ENCODE peak calls at places on chromosomes 1 and 21, in four cellular contexts. W, D, H and G are unnamed samples.

GRCh38 chr1:23559136-23559984 is at the start of gene ID3:
- DNase-seq in H (peak), W (peak), D (peak), G (peak)

GRCh38 chr1:232012773-232013386 is 386.3 kb downstream of the DISC1 start:
- DNase-seq in D (no peak), W (no peak), H (no peak), G (no peak)

GRCh38 chr1:169550294-169550693 is 36.0 kb downstream of the F5 start:
- DNase-seq in H (peak), W (peak), D (peak), G (no peak)

GRCh38 chr1:234941711-234942320 is 186.8 kb downstream of the TOMM20 start:
- DNase-seq in H (no peak), W (no peak), D (no peak), G (no peak)

GRCh38 chr1:72241397-72241796 is 40.9 kb downstream of the NEGR1 start:
- DNase-seq in D (peak), W (no peak), H (no peak), G (no peak)

GRCh38 chr1:154669464-154670282 is 61.7 kb upstream of the ADAR start:
- DNase-seq in D (peak), H (peak), W (peak), G (peak)

GRCh38 chr1:154812911-154813816 is 56.9 kb downstream of the KCNN3 start:
- DNase-seq in D (no peak), H (peak), W (no peak), G (no peak)

GRCh38 chr1:234840843-234841242 is 230.9 kb upstream of the IRF2BP2 start:
- DNase-seq in D (no peak), W (no peak), H (no peak), G (no peak)

GRCh38 chr1:37298769-37299168 is 175.6 kb upstream of the ZC3H12A start:
- DNase-seq in D (no peak), H (no peak), W (no peak), G (no peak)

GRCh38 chr1:161869291-161869690 is 103.2 kb downstream of the ATF6 start:
- DNase-seq in D (peak), W (no peak), H (no peak), G (no peak)

GRCh38 chr1:173508541-173508940 is 31.4 kb downstream of the PRDX6 start:
- DNase-seq in W (no peak), H (no peak), D (no peak), G (no peak)

GRCh38 chr1:25711555-25712298 is 88.3 kb upstream of the SELENON start:
- DNase-seq in D (no peak), W (no peak), H (peak), G (no peak)

GRCh38 chr1:21260405-21261129 is 29.7 kb downstream of the ECE1 start:
- DNase-seq in H (no peak), W (no peak), D (no peak), G (no peak)
- TF ChIP-seq TARDBP in H (no peak), W (no peak), D (no peak), G (no peak)

GRCh38 chr1:5810553-5811270 is 181.5 kb downstream of the NPHP4 start:
- DNase-seq in D (no peak), H (no peak), W (no peak), G (no peak)
- TF ChIP-seq TARDBP in D (no peak), H (no peak), W (no peak), G (no peak)

DNA sequence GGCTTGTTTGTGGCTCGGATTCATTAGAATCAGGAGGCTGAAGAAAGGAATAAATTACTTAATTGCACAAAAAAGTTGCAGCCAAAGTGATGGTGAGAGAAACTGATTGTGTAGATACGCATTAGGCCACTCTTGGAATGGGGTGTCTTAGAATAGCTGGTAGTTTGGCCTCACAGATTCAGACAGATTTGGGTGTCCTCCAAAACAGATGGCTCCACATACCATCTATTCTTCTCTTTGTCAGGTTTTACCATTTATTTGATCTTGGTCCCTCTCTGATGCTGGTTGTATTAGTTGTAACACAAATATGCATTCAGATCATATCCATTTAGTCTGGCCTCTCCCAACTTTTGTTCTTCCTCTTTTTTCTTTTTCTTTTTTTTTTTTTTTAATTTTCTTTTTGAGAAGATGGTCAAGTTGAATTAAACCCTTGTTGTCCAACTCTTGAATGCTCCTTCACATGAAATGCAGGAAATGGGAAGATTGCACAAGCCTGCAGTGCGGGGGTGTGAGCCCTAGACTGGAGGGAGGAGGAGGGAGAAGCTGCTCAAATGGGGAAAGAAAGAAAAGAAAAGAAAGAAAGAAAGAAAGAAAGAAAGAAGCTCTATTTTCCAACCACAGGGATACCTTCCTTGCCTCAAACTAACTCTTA is 275.8 kb downstream of the RPS6KC1 start:
- DNase-seq in D (no peak), H (no peak), W (no peak), G (no peak)
- TF ChIP-seq TARDBP in D (no peak), H (no peak), W (no peak), G (no peak)

DNA sequence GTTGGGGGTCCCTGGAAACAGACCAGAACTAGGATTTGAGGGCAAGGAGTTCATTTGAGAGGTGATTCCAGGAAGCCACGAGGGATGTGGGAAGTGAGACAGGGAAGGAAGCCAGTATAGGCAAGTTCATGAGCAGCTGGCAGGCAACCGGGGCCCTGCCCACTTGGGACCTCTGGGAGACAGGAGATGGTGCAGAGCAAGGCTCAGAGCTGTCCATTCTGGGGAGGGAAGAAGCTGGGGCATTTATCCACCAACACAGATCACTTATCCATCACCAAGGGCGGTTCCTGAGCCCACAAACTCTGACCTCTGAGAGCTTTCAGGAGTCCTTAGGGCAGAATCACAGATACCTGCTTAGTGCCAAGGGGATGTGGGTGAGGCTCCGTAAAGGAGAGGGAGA is 16.8 kb downstream of the EDN2 start:
- DNase-seq in W (no peak), H (no peak), D (no peak), G (no peak)
- TF ChIP-seq TARDBP in W (no peak), H (no peak), D (no peak), G (no peak)

DNA sequence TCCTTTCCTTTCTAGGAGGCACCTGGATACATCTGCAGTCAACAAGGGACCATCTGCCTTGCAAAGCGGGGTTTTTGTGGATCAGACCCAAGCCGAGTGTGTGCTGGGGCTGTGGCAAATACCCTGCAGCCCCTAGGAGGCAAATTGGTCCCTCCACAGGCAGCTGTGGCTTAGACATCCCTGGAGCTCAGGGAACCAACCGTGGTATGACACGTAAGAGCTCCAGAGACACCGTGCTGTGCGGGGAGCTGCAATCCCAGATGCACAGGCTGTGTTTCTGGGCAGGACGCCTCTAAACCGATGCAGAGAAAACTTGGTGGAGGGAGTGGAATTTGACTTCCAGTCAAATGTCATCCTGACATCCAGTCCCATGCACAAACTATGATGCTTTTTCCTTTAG is 141.5 kb downstream of the KAZN start:
- DNase-seq in H (no peak), D (no peak), W (no peak), G (no peak)
- TF ChIP-seq TARDBP in H (no peak), D (no peak), W (no peak), G (no peak)

GRCh38 chr21:36411301-36411700 is 26.1 kb downstream of the CHAF1B start:
- DNase-seq in W (no peak), H (no peak), D (no peak), G (no peak)

GRCh38 chr21:36412916-36413315 is 27.7 kb downstream of the CHAF1B start:
- DNase-seq in D (no peak), W (no peak), H (no peak), G (no peak)

GRCh38 chr21:36403713-36404112 is 18.5 kb downstream of the CHAF1B start:
- DNase-seq in W (no peak), H (no peak), D (no peak), G (no peak)

GRCh38 chr21:36408568-36408967 is 23.4 kb downstream of the CHAF1B start:
- DNase-seq in H (no peak), W (no peak), D (no peak), G (no peak)
- TF ChIP-seq TARDBP in H (no peak), W (no peak), D (no peak), G (no peak)

GRCh38 chr21:45460611-45461368 is 55.8 kb downstream of the COL18A1 start:
- DNase-seq in W (no peak), D (peak), H (no peak), G (no peak)
- TF ChIP-seq TARDBP in W (no peak), D (no peak), H (no peak), G (no peak)

GRCh38 chr1:243482237-243483022 is 226.6 kb downstream of the SDCCAG8 start:
- DNase-seq in D (no peak), H (no peak), W (no peak), G (no peak)
- TF ChIP-seq TARDBP in D (no peak), H (no peak), W (no peak), G (no peak)

GRCh38 chr21:26041441-26042180 is 129.0 kb downstream of the APP start:
- DNase-seq in D (no peak), W (no peak), H (no peak), G (no peak)
- TF ChIP-seq TARDBP in D (no peak), W (no peak), H (no peak), G (no peak)